ENCODE peak calls at places on chromosomes 1 and 21, in seven cellular contexts. W is G401, G is fibroblast of the aortic adventitia, B is RCC 7860, X is left cardiac atrium, J is astrocyte of the spinal cord, O is NCI-H1930. C is an unnamed sample.

GRCh38 chr1:20753589-20753988 is 21.1 kb upstream of the SH2D5 start:
- DNase-seq in B (no peak), O (no peak), W (no peak), G (no peak), X (no peak), J (peak), C (no peak)

GRCh38 chr1:53326598-53327182 is 1.2 kb downstream of the LRP8 start:
- DNase-seq in W (no peak), X (peak), O (peak), G (no peak), B (no peak), J (no peak), C (peak)

GRCh38 chr1:50981741-50982140 is 11.7 kb downstream of the CDKN2C start:
- DNase-seq in O (peak), X (no peak), B (no peak), J (no peak), W (no peak), G (peak), C (peak)

GRCh38 chr21:34935452-34935851 is 113.7 kb downstream of the RUNX1 start:
- DNase-seq in W (no peak), G (no peak), B (no peak), X (no peak), O (no peak), J (no peak), C (no peak)

GRCh38 chr1:2973661-2974593 is 47.3 kb upstream of the ACTRT2 start:
- DNase-seq in J (no peak), B (no peak), G (no peak), X (no peak), W (no peak), O (no peak), C (no peak)

GRCh38 chr1:236287757-236288619 is 6.2 kb upstream of the ERO1B start:
- DNase-seq in G (no peak), X (no peak), J (no peak), B (no peak), O (peak), W (no peak), C (no peak)

GRCh38 chr1:32651461-32652073 is 559 bp downstream of the RBBP4 start:
- DNase-seq in G (no peak), B (no peak), J (no peak), W (no peak), X (no peak), O (no peak), C (peak)

GRCh38 chr1:168340796-168341510 is 60.3 kb downstream of the TBX19 start:
- DNase-seq in B (no peak), O (no peak), J (no peak), G (no peak), X (no peak), W (no peak), C (no peak)

GRCh38 chr1:116166011-116166571 is 54.9 kb downstream of the MAB21L3 start:
- DNase-seq in J (no peak), B (no peak), X (no peak), W (no peak), O (no peak), G (no peak), C (no peak)

GRCh38 chr1:214848101-214848500 is 234.4 kb upstream of the KCNK2 start:
- DNase-seq in X (no peak), W (no peak), G (no peak), O (no peak), J (no peak), B (no peak), C (no peak)

GRCh38 chr21:26933448-26933847 is 33.4 kb downstream of the ADAMTS5 start:
- DNase-seq in J (no peak), X (no peak), B (no peak), G (no peak), O (no peak), W (no peak), C (peak)

GRCh38 chr1:1664941-1665814 is 6.4 kb upstream of the CDK11B start:
- DNase-seq in W (no peak), X (no peak), J (no peak), G (no peak), B (no peak), O (no peak), C (no peak)

GRCh38 chr1:45010855-45011811 is at the start of gene HECTD3:
- DNase-seq in O (peak), B (peak), X (peak), W (peak), J (peak), G (peak), C (peak)

GRCh38 chr1:77762072-77762476 is 2.4 kb upstream of the USP33 start:
- DNase-seq in W (no peak), X (no peak), G (peak), O (no peak), B (peak), J (peak), C (no peak)

GRCh38 chr21:18151046-18151445 is 93.6 kb upstream of the CHODL start:
- DNase-seq in O (no peak), W (no peak), B (no peak), J (no peak), X (no peak), G (no peak), C (no peak)

GRCh38 chr1:30782361-30783243 is 25.0 kb upstream of the LAPTM5 start:
- DNase-seq in G (peak), B (peak), J (peak), X (peak), O (peak), W (peak), C (peak)

GRCh38 chr1:231699769-231700168 is 73.2 kb downstream of the DISC1 start:
- DNase-seq in G (peak), J (peak), X (no peak), B (no peak), W (no peak), O (no peak), C (peak)

GRCh38 chr1:108612496-108612895 is 48.4 kb downstream of the HENMT1 start:
- DNase-seq in W (peak), G (no peak), J (no peak), B (no peak), X (no peak), O (no peak), C (no peak)

GRCh38 chr1:117188268-117189108 is 22.2 kb downstream of the VTCN1 start:
- DNase-seq in X (no peak), W (no peak), B (no peak), J (no peak), O (no peak), G (peak), C (no peak)

GRCh38 chr21:34762761-34763160 is 94.0 kb downstream of the CLIC6 start:
- DNase-seq in B (no peak), W (no peak), O (no peak), X (no peak), J (peak), G (no peak), C (peak)

GRCh38 chr1:212525479-212526110 is 83.0 kb upstream of the ATF3 start:
- DNase-seq in X (peak), J (peak), O (no peak), G (no peak), W (no peak), B (peak), C (no peak)

GRCh38 chr1:116454940-116455339 is 81.9 kb downstream of the ATP1A1 start:
- DNase-seq in B (no peak), X (no peak), G (no peak), J (no peak), O (no peak), W (no peak), C (no peak)

GRCh38 chr1:55107989-55108388 is 68.6 kb downstream of the PCSK9 start:
- DNase-seq in O (no peak), B (no peak), G (no peak), J (no peak), X (no peak), W (peak), C (no peak)

GRCh38 chr1:93437976-93438605 is 9.8 kb upstream of the FNBP1L start:
- DNase-seq in B (peak), O (peak), W (peak), X (no peak), G (peak), J (peak), C (peak)

GRCh38 chr1:19639999-19640362 is 4.1 kb upstream of the NBL1 start:
- DNase-seq in O (no peak), J (peak), W (no peak), G (no peak), B (no peak), X (no peak), C (no peak)

GRCh38 chr1:204507317-204508105 is 8.7 kb upstream of the MDM4 start:
- DNase-seq in X (no peak), O (peak), J (peak), W (peak), B (peak), G (peak), C (no peak)

GRCh38 chr21:14119038-14119437 is 91.7 kb downstream of the LIPI start:
- DNase-seq in X (no peak), O (no peak), B (no peak), G (no peak), J (no peak), W (peak), C (no peak)

GRCh38 chr1:43979528-43980254 is 681 bp downstream of the B4GALT2 start:
- DNase-seq in B (peak), J (peak), X (peak), O (no peak), W (peak), G (peak), C (peak)

GRCh38 chr21:42346441-42346840 is 4.4 kb downstream of the TFF2 start:
- DNase-seq in G (no peak), W (no peak), O (no peak), X (no peak), B (no peak), J (no peak), C (no peak)

GRCh38 chr1:212699839-212700596 is at the start of gene BATF3:
- DNase-seq in G (no peak), X (peak), W (no peak), J (no peak), B (no peak), O (no peak), C (no peak)

GRCh38 chr21:27429612-27430361 is 462.9 kb upstream of the ADAMTS5 start:
- DNase-seq in B (no peak), W (no peak), J (peak), G (peak), X (no peak), O (no peak), C (no peak)

GRCh38 chr1:88330201-88330600 is 353.9 kb upstream of the PKN2 start:
- DNase-seq in G (no peak), B (no peak), X (no peak), W (no peak), O (no peak), J (no peak), C (no peak)

GRCh38 chr1:94092210-94092613 is 28.7 kb downstream of the ABCA4 start:
- DNase-seq in X (no peak), W (peak), J (peak), B (peak), O (no peak), G (no peak), C (no peak)

GRCh38 chr1:153649867-153650235 is 8.7 kb upstream of the SNAPIN start:
- DNase-seq in X (no peak), J (no peak), G (no peak), B (no peak), O (no peak), W (peak), C (no peak)

GRCh38 chr1:181936269-181936668 is 125.2 kb downstream of the ZNF648 start:
- DNase-seq in X (no peak), B (no peak), G (no peak), J (no peak), W (no peak), O (no peak), C (no peak)

C was measured in H4.